ENCODE peak calls at places on chromosomes 11 and 22, in seven cellular contexts. One of them, this sample, is unnamed.

GRCh38 chr11:3219281-3219892 is 774 bp upstream of the MRGPRG start:
- DNase-seq in fibroblast of pulmonary artery: no peak
- DNase-seq in K562: no peak
- DNase-seq in IMR-90: no peak
- DNase-seq in fibroblast of the aortic adventitia: no peak
- DNase-seq in psoas muscle: no peak
- DNase-seq in sigmoid colon: peak
- DNase-seq in this sample: no peak

GRCh38 chr11:35009191-35009940 is 92.9 kb downstream of the PDHX start:
- DNase-seq in sigmoid colon: no peak
- DNase-seq in IMR-90: peak
- DNase-seq in psoas muscle: no peak
- DNase-seq in K562: no peak
- DNase-seq in fibroblast of pulmonary artery: peak
- DNase-seq in fibroblast of the aortic adventitia: peak
- DNase-seq in this sample: no peak

GRCh38 chr22:23402275-23403151 is 177.6 kb downstream of the IGLL1 start:
- DNase-seq in K562: peak
- DNase-seq in psoas muscle: peak
- DNase-seq in IMR-90: peak
- DNase-seq in fibroblast of pulmonary artery: peak
- DNase-seq in sigmoid colon: peak
- DNase-seq in fibroblast of the aortic adventitia: no peak
- DNase-seq in this sample: no peak

GRCh38 chr11:100761806-100762205 is 74.7 kb downstream of the ARHGAP42 start:
- DNase-seq in K562: no peak
- DNase-seq in fibroblast of pulmonary artery: no peak
- DNase-seq in psoas muscle: no peak
- DNase-seq in sigmoid colon: no peak
- DNase-seq in IMR-90: no peak
- DNase-seq in fibroblast of the aortic adventitia: no peak
- DNase-seq in this sample: no peak

GRCh38 chr11:79092791-79093313 is 348.0 kb downstream of the TENM4 start:
- DNase-seq in sigmoid colon: peak
- DNase-seq in psoas muscle: peak
- DNase-seq in K562: peak
- DNase-seq in fibroblast of the aortic adventitia: peak
- DNase-seq in fibroblast of pulmonary artery: peak
- DNase-seq in IMR-90: peak
- DNase-seq in this sample: peak

GRCh38 chr11:34266090-34266912 is 91.5 kb downstream of the ABTB2 start:
- DNase-seq in sigmoid colon: peak
- DNase-seq in K562: peak
- DNase-seq in IMR-90: peak
- DNase-seq in fibroblast of the aortic adventitia: peak
- DNase-seq in psoas muscle: peak
- DNase-seq in fibroblast of pulmonary artery: peak
- DNase-seq in this sample: peak

GRCh38 chr11:27218498-27219038 is 144.4 kb downstream of the CCDC34 start:
- DNase-seq in IMR-90: peak
- DNase-seq in sigmoid colon: no peak
- DNase-seq in fibroblast of pulmonary artery: peak
- DNase-seq in K562: no peak
- DNase-seq in fibroblast of the aortic adventitia: peak
- DNase-seq in psoas muscle: no peak
- DNase-seq in this sample: peak

GRCh38 chr22:42848941-42849340 is 8.1 kb downstream of the ARFGAP3 start:
- DNase-seq in fibroblast of the aortic adventitia: no peak
- DNase-seq in K562: no peak
- DNase-seq in psoas muscle: no peak
- DNase-seq in IMR-90: no peak
- DNase-seq in sigmoid colon: no peak
- DNase-seq in fibroblast of pulmonary artery: no peak
- DNase-seq in this sample: no peak

GRCh38 chr11:67507242-67507890 is 596 bp downstream of the CDK2AP2 start:
- DNase-seq in fibroblast of the aortic adventitia: peak
- DNase-seq in sigmoid colon: peak
- DNase-seq in IMR-90: peak
- DNase-seq in K562: peak
- DNase-seq in psoas muscle: no peak
- DNase-seq in fibroblast of pulmonary artery: peak
- DNase-seq in this sample: no peak

GRCh38 chr11:85595285-85595884 is 31.8 kb downstream of the DLG2 start:
- DNase-seq in fibroblast of pulmonary artery: peak
- DNase-seq in IMR-90: peak
- DNase-seq in psoas muscle: no peak
- DNase-seq in fibroblast of the aortic adventitia: peak
- DNase-seq in K562: peak
- DNase-seq in sigmoid colon: no peak
- DNase-seq in this sample: no peak

GRCh38 chr11:69089258-69089657 is 40.5 kb downstream of the TPCN2 start:
- DNase-seq in fibroblast of the aortic adventitia: peak
- DNase-seq in psoas muscle: peak
- DNase-seq in IMR-90: peak
- DNase-seq in fibroblast of pulmonary artery: peak
- DNase-seq in sigmoid colon: peak
- DNase-seq in K562: peak
- DNase-seq in this sample: no peak

GRCh38 chr11:1054143-1055108 is 17.9 kb upstream of the MUC6 start:
- DNase-seq in fibroblast of pulmonary artery: no peak
- DNase-seq in IMR-90: no peak
- DNase-seq in fibroblast of the aortic adventitia: peak
- DNase-seq in psoas muscle: peak
- DNase-seq in K562: no peak
- DNase-seq in sigmoid colon: peak
- DNase-seq in this sample: no peak

GRCh38 chr11:78000193-78000592 is 5.7 kb upstream of the INTS4 start:
- DNase-seq in sigmoid colon: no peak
- DNase-seq in fibroblast of the aortic adventitia: peak
- DNase-seq in IMR-90: peak
- DNase-seq in psoas muscle: no peak
- DNase-seq in K562: peak
- DNase-seq in fibroblast of pulmonary artery: peak
- DNase-seq in this sample: peak

GRCh38 chr11:859394-860131 is 16.9 kb downstream of the TSPAN4 start:
- DNase-seq in fibroblast of pulmonary artery: peak
- DNase-seq in IMR-90: peak
- DNase-seq in psoas muscle: peak
- DNase-seq in fibroblast of the aortic adventitia: peak
- DNase-seq in K562: peak
- DNase-seq in sigmoid colon: peak
- DNase-seq in this sample: no peak

GRCh38 chr11:123356539-123356938 is 73.5 kb upstream of the GRAMD1B start:
- DNase-seq in sigmoid colon: no peak
- DNase-seq in IMR-90: no peak
- DNase-seq in fibroblast of the aortic adventitia: no peak
- DNase-seq in psoas muscle: no peak
- DNase-seq in fibroblast of pulmonary artery: no peak
- DNase-seq in K562: no peak
- DNase-seq in this sample: no peak

GRCh38 chr11:45091563-45092392 is 54.7 kb upstream of the PRDM11 start:
- DNase-seq in fibroblast of the aortic adventitia: peak
- DNase-seq in sigmoid colon: peak
- DNase-seq in K562: no peak
- DNase-seq in fibroblast of pulmonary artery: peak
- DNase-seq in psoas muscle: no peak
- DNase-seq in IMR-90: no peak
- DNase-seq in this sample: peak

GRCh38 chr11:117610045-117610444 is 187.0 kb downstream of the DSCAML1 start:
- DNase-seq in K562: no peak
- DNase-seq in fibroblast of the aortic adventitia: peak
- DNase-seq in psoas muscle: no peak
- DNase-seq in IMR-90: peak
- DNase-seq in sigmoid colon: no peak
- DNase-seq in fibroblast of pulmonary artery: peak
- DNase-seq in this sample: peak

GRCh38 chr11:119011476-119011875 is 6.7 kb downstream of the RPS25 start:
- DNase-seq in fibroblast of the aortic adventitia: no peak
- DNase-seq in fibroblast of pulmonary artery: no peak
- DNase-seq in IMR-90: no peak
- DNase-seq in sigmoid colon: peak
- DNase-seq in K562: no peak
- DNase-seq in psoas muscle: no peak
- DNase-seq in this sample: no peak

DNA sequence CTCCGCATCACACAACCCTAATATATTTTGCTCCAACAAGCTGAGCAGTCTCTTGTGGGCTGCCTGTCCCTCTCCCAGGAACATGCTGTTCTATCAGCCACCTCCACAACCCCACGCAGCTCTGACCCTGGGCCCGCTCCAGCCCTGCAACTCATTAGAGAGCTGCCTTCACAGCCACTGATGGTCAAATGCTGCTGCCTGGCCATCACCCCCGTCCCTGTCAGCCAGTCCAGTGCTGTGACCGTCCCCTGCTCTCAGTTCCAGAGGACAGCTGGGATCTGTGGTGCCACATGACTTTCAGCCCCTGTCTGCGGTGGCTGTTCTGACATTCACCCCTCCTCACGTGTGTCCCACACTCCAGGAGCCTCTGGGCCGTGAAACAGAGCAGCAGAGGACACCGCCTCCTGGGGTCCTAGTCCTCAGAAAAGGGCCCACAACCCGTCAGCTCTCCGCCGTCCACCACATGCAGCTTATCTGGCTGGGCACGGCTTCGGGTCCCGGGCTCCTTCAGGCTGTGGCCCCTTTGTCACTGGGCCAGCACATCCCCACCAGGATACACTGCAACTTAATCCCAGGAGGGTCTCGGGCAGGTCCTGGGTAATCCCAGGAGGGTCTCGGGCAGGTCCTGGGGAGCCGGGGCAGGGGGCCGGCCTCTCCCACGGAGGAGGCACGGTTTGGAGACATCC is 14.9 kb downstream of the CRELD2 start:
- DNase-seq in sigmoid colon: peak
- DNase-seq in IMR-90: no peak
- DNase-seq in psoas muscle: peak
- DNase-seq in fibroblast of pulmonary artery: no peak
- DNase-seq in fibroblast of the aortic adventitia: no peak
- DNase-seq in K562: peak
- DNase-seq in this sample: no peak
- H3K4me3 ChIP-seq in sigmoid colon: no peak
- H3K4me3 ChIP-seq in IMR-90: no peak
- H3K4me3 ChIP-seq in psoas muscle: peak
- H3K4me3 ChIP-seq in fibroblast of pulmonary artery: no peak
- H3K4me3 ChIP-seq in fibroblast of the aortic adventitia: no peak
- H3K4me3 ChIP-seq in K562: no peak
- H3K4me3 ChIP-seq in this sample: no peak

DNA sequence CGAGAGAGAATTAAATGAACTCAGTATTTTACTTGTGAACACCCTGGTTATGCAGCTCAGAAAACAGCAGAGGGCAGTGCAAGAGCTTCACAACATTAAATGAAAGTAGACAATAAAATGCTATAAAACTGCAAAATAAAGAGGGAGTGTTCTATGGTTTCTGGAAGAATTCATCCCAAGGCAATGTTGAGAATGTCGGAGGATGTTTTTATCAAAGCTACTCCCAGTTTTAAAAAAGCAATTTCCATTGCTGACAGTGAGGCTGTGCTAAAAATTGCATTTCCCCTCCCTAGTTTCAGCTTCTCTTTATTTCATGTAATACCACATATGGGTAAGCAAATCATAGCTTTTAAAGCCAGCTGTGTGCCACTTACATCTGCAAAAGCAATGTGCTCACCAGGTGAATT is 296.9 kb downstream of the RAB38 start:
- DNase-seq in fibroblast of pulmonary artery: peak
- DNase-seq in sigmoid colon: no peak
- DNase-seq in IMR-90: peak
- DNase-seq in psoas muscle: no peak
- DNase-seq in fibroblast of the aortic adventitia: peak
- DNase-seq in K562: peak
- DNase-seq in this sample: peak
- H3K4me3 ChIP-seq in fibroblast of pulmonary artery: no peak
- H3K4me3 ChIP-seq in sigmoid colon: no peak
- H3K4me3 ChIP-seq in IMR-90: no peak
- H3K4me3 ChIP-seq in psoas muscle: no peak
- H3K4me3 ChIP-seq in fibroblast of the aortic adventitia: no peak
- H3K4me3 ChIP-seq in K562: no peak
- H3K4me3 ChIP-seq in this sample: no peak

GRCh38 chr11:109342261-109342660 is 79.7 kb upstream of the C11orf87 start:
- DNase-seq in psoas muscle: no peak
- DNase-seq in sigmoid colon: no peak
- DNase-seq in K562: no peak
- DNase-seq in fibroblast of pulmonary artery: no peak
- DNase-seq in IMR-90: no peak
- DNase-seq in fibroblast of the aortic adventitia: no peak
- DNase-seq in this sample: no peak

GRCh38 chr11:109343242-109343641 is 78.7 kb upstream of the C11orf87 start:
- DNase-seq in psoas muscle: no peak
- DNase-seq in K562: no peak
- DNase-seq in sigmoid colon: no peak
- DNase-seq in IMR-90: no peak
- DNase-seq in fibroblast of the aortic adventitia: no peak
- DNase-seq in fibroblast of pulmonary artery: no peak
- DNase-seq in this sample: no peak

GRCh38 chr11:109350091-109350490 is 71.9 kb upstream of the C11orf87 start:
- DNase-seq in fibroblast of the aortic adventitia: no peak
- DNase-seq in fibroblast of pulmonary artery: no peak
- DNase-seq in IMR-90: no peak
- DNase-seq in K562: no peak
- DNase-seq in sigmoid colon: no peak
- DNase-seq in psoas muscle: no peak
- DNase-seq in this sample: no peak

GRCh38 chr11:109347304-109347703 is 74.7 kb upstream of the C11orf87 start:
- DNase-seq in sigmoid colon: no peak
- DNase-seq in K562: no peak
- DNase-seq in IMR-90: no peak
- DNase-seq in psoas muscle: no peak
- DNase-seq in fibroblast of pulmonary artery: no peak
- DNase-seq in fibroblast of the aortic adventitia: no peak
- DNase-seq in this sample: no peak
- H3K4me3 ChIP-seq in sigmoid colon: no peak
- H3K4me3 ChIP-seq in K562: no peak
- H3K4me3 ChIP-seq in IMR-90: no peak
- H3K4me3 ChIP-seq in psoas muscle: no peak
- H3K4me3 ChIP-seq in fibroblast of pulmonary artery: no peak
- H3K4me3 ChIP-seq in fibroblast of the aortic adventitia: no peak
- H3K4me3 ChIP-seq in this sample: no peak

GRCh38 chr22:31229402-31230140 is 17.5 kb downstream of the LIMK2 start:
- DNase-seq in fibroblast of pulmonary artery: peak
- DNase-seq in fibroblast of the aortic adventitia: peak
- DNase-seq in sigmoid colon: peak
- DNase-seq in psoas muscle: peak
- DNase-seq in K562: peak
- DNase-seq in IMR-90: peak
- DNase-seq in this sample: no peak

GRCh38 chr22:31223786-31224191 is 11.7 kb downstream of the LIMK2 start:
- DNase-seq in IMR-90: no peak
- DNase-seq in psoas muscle: no peak
- DNase-seq in K562: no peak
- DNase-seq in fibroblast of pulmonary artery: no peak
- DNase-seq in fibroblast of the aortic adventitia: no peak
- DNase-seq in sigmoid colon: no peak
- DNase-seq in this sample: no peak

GRCh38 chr22:31228425-31228824 is 16.3 kb downstream of the LIMK2 start:
- DNase-seq in psoas muscle: no peak
- DNase-seq in K562: no peak
- DNase-seq in fibroblast of pulmonary artery: no peak
- DNase-seq in sigmoid colon: no peak
- DNase-seq in IMR-90: no peak
- DNase-seq in fibroblast of the aortic adventitia: no peak
- DNase-seq in this sample: no peak

GRCh38 chr22:31230155-31230870 is 18.2 kb downstream of the LIMK2 start:
- DNase-seq in sigmoid colon: no peak
- DNase-seq in K562: no peak
- DNase-seq in fibroblast of the aortic adventitia: peak
- DNase-seq in psoas muscle: no peak
- DNase-seq in fibroblast of pulmonary artery: peak
- DNase-seq in IMR-90: peak
- DNase-seq in this sample: no peak

GRCh38 chr22:31227186-31227585 is 15.1 kb downstream of the LIMK2 start:
- DNase-seq in K562: no peak
- DNase-seq in IMR-90: no peak
- DNase-seq in fibroblast of pulmonary artery: no peak
- DNase-seq in fibroblast of the aortic adventitia: no peak
- DNase-seq in sigmoid colon: no peak
- DNase-seq in psoas muscle: no peak
- DNase-seq in this sample: no peak
- H3K4me3 ChIP-seq in K562: no peak
- H3K4me3 ChIP-seq in IMR-90: no peak
- H3K4me3 ChIP-seq in fibroblast of pulmonary artery: no peak
- H3K4me3 ChIP-seq in fibroblast of the aortic adventitia: no peak
- H3K4me3 ChIP-seq in sigmoid colon: no peak
- H3K4me3 ChIP-seq in psoas muscle: no peak
- H3K4me3 ChIP-seq in this sample: no peak

This sample was measured in AG04449.